ENCODE peak calls at places on chromosomes 13 and 19, in eight cellular contexts. R, J, O, Y, X, C, D and E are unnamed samples.

GRCh38 chr19:52176574-52176973 is 5.2 kb upstream of the ZNF836 start:
- DNase-seq in X (no peak), R (no peak), C (no peak), O (no peak), D (no peak), J (no peak), Y (no peak), E (no peak)

GRCh38 chr19:55402509-55402908 is 5.1 kb downstream of the UBE2S start:
- DNase-seq in X (no peak), J (no peak), Y (no peak), R (no peak), O (no peak), D (no peak), C (no peak), E (no peak)

GRCh38 chr19:52226652-52227051 is 36.8 kb downstream of the PPP2R1A start:
- DNase-seq in R (no peak), X (no peak), Y (no peak), D (no peak), J (no peak), O (no peak), C (no peak), E (no peak)

GRCh38 chr13:30151398-30151797 is 156.0 kb downstream of the KATNAL1 start:
- DNase-seq in O (no peak), Y (no peak), C (no peak), D (no peak), R (no peak), J (no peak), X (no peak), E (no peak)

GRCh38 chr19:10402441-10403038 is 802 bp downstream of the CDC37 start:
- DNase-seq in J (peak), D (peak), O (no peak), C (no peak), X (no peak), Y (peak), R (no peak), E (no peak)

GRCh38 chr13:110023729-110024645 is 237.6 kb upstream of the IRS2 start:
- DNase-seq in J (peak), C (peak), D (no peak), R (no peak), X (peak), O (no peak), Y (peak), E (no peak)

GRCh38 chr13:62626771-62627170 is 1211.1 kb upstream of the PCDH20 start:
- DNase-seq in C (no peak), R (no peak), J (no peak), O (no peak), Y (no peak), D (peak), X (no peak), E (no peak)

GRCh38 chr13:54449922-54450321 is 1421.3 kb downstream of the OLFM4 start:
- DNase-seq in X (no peak), J (no peak), D (no peak), C (no peak), Y (no peak), O (no peak), R (no peak), E (no peak)

GRCh38 chr19:39351537-39352037 is 9.4 kb downstream of the SAMD4B start:
- DNase-seq in R (no peak), D (peak), J (no peak), Y (no peak), O (no peak), C (no peak), X (peak), E (no peak)

GRCh38 chr19:7841751-7842660 is 12.0 kb downstream of the EVI5L start:
- DNase-seq in D (no peak), O (no peak), X (no peak), Y (no peak), C (no peak), J (no peak), R (no peak), E (no peak)

GRCh38 chr19:48415869-48416268 is 22.4 kb downstream of the GRIN2D start:
- DNase-seq in R (no peak), Y (no peak), D (no peak), C (no peak), X (no peak), O (no peak), J (no peak), E (no peak)
- TF ChIP-seq CTCF in R (no peak), Y (no peak), D (no peak), C (no peak), X (no peak), O (no peak), J (no peak), E (no peak)

GRCh38 chr13:19184176-19184575 is 2.6 kb upstream of the TUBA3C start:
- DNase-seq in X (no peak), O (no peak), Y (no peak), J (no peak), R (no peak), C (no peak), D (no peak), E (no peak)
- TF ChIP-seq CTCF in X (no peak), O (no peak), Y (no peak), J (no peak), R (no peak), C (no peak), D (no peak), E (no peak)

GRCh38 chr19:46753420-46754155 is 7.3 kb upstream of the STRN4 start:
- DNase-seq in R (peak), X (no peak), C (peak), Y (no peak), O (no peak), D (peak), J (peak), E (no peak)
- TF ChIP-seq CTCF in R (peak), X (peak), C (no peak), Y (peak), O (no peak), D (peak), J (peak), E (peak)

DNA sequence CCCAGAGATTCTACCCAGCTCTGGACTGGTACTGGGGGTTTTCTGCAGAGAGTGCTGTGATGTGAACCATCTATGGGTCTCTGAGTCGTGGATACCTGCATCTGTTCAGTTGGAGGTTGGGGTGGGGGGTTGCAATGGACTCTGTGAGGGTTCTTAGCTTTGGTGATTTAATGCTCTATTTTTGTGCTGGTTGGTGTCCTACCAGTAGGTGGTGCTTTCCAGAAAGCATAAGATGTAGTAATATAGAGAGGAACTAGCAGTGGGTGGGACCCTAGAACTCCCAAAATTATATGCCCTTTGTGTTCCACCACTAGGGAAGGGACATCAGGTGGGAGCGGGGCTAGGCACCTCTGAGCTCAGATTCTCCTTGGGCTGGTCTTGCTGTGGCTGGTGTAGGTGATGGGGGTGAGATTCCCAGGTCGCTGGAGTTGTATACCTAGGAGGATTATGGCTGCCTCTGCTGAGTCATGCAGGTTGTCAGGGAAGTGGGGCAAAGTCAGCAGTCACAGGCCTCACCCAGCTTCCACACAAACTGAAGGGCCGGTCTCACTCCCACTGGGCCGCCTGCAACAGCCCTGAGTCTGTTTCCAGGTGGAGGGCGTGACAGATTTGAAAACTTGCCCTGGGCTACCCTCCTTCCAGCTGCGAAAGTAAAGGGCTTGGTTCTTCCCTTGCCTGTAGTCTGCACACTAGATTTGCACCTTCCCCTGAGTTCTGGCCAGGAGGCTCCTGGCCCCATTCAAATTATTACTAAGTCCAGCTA is 573.0 kb upstream of the SLITRK1 start:
- DNase-seq in X (no peak), D (peak), R (no peak), J (no peak), O (no peak), Y (no peak), C (no peak), E (no peak)
- TF ChIP-seq CTCF in X (no peak), D (peak), R (peak), J (no peak), O (no peak), Y (no peak), C (no peak), E (no peak)

GRCh38 chr19:45638930-45639729 is at the start of gene EML2:
- DNase-seq in O (peak), J (peak), C (peak), X (peak), D (peak), Y (no peak), R (peak), E (no peak)
- TF ChIP-seq CTCF in O (no peak), J (no peak), C (no peak), X (peak), D (peak), Y (peak), R (peak), E (peak)

GRCh38 chr19:5542665-5543064 is 25.1 kb downstream of the TINCR start:
- DNase-seq in O (no peak), D (no peak), J (no peak), X (no peak), R (no peak), Y (no peak), C (no peak), E (no peak)

GRCh38 chr19:5545051-5545450 is 22.7 kb downstream of the TINCR start:
- DNase-seq in Y (no peak), C (no peak), O (no peak), X (no peak), D (no peak), R (no peak), J (no peak), E (no peak)

GRCh38 chr19:5545984-5546383 is 21.8 kb downstream of the TINCR start:
- DNase-seq in J (no peak), O (no peak), R (no peak), D (no peak), Y (no peak), X (no peak), C (no peak), E (no peak)

DNA sequence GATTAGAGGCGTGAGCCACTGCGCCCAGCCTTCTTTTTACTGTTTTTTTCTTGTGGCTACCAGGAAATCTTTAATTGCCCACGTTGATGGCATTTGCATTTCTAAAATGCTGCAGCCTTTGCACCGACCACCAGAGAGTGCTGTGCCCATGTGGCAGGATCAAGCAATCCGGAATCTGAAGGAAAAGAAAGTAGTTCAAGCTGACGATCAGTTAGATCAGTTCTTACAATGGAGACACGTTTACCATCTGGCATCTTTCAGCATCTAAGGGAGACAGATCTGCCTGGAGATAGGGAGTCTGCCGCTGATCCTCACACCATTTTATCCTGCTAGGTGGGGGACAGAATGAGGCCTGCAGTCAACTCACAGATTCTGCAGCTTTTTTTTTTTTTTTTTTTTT is 19.9 kb downstream of the TINCR start:
- DNase-seq in D (peak), X (peak), O (no peak), R (peak), C (no peak), J (peak), Y (peak), E (no peak)
- TF ChIP-seq CTCF in D (peak), X (peak), O (no peak), R (peak), C (no peak), J (peak), Y (peak), E (peak)

DNA sequence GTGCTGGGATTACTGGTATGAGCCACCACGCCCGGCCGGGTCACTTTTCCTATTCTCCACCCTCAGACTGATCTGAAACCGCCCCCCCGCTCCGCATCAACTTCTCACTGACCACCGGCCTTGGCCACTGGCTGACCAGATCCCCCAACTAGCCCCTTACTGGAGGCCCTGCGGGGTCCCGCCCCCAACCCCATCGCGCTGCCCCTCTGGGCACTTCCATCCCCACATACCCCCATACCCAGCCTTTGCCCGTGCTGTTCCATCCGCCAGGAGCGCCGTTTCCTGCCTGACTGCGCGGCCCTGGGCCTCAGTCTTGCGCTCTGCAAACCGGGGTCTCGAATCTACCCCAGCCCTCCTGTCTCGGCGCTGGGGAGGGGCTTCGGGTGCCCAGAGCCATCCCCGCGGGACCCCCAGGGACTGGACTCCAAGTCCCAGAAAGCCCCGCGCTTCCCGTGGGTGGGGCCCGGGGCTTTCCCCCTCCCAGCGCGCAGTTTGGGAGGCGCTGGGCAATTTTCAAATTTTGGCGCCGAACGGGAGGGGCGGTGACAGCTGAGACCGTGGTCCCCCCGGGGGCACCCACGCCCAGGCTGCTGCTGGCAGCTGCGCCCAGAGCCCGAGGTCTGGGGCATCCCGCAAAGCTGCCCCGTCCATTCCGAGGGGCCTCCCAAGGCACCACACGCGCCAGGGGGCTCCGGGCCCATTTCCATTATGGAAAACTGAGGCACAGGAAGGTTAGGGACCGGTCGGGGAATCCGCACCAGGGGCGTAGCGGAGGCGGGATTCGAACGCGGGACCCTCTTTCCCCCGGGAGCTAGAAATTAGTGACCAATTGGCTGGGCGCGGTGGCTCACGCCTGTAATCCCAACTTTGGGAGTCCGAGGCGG is 5.2 kb upstream of the LMNB2 start:
- DNase-seq in R (peak), O (no peak), Y (peak), D (peak), C (no peak), J (peak), X (peak), E (no peak)
- TF ChIP-seq CTCF in R (peak), O (no peak), Y (peak), D (no peak), C (no peak), J (no peak), X (peak), E (peak)

GRCh38 chr13:71677114-71677513 is 189.9 kb downstream of the DACH1 start:
- DNase-seq in Y (no peak), J (no peak), X (no peak), R (no peak), C (no peak), O (no peak), D (no peak), E (no peak)

GRCh38 chr13:71672527-71672926 is 194.5 kb downstream of the DACH1 start:
- DNase-seq in J (no peak), Y (peak), C (no peak), R (no peak), O (no peak), D (no peak), X (no peak), E (no peak)

GRCh38 chr13:71674776-71675352 is 192.1 kb downstream of the DACH1 start:
- DNase-seq in C (no peak), D (no peak), Y (no peak), R (no peak), J (no peak), X (no peak), O (no peak), E (no peak)
- TF ChIP-seq CTCF in C (no peak), D (peak), Y (peak), R (no peak), J (no peak), X (peak), O (no peak), E (no peak)